ENCODE peak calls at places on chromosomes 11 and 22, in four cellular contexts. F is stomach; G is naive thymus-derived CD8-positive, alpha-beta T cell; H is EH. P is an unnamed sample.
A peak's percentile ranks its signal among the peaks of the same experiment; 100 is the strongest.

GRCh38 chr11:36510567-36511020 is 522 bp upstream of the TRAF6 start:
- DNase-seq in F (no peak), G (no peak), H (peak; percentile 57), P (peak; percentile 9)

GRCh38 chr11:59247535-59248227 is 35.0 kb upstream of the MPEG1 start:
- DNase-seq in F (no peak), G (no peak), H (peak; percentile 26), P (no peak)

GRCh38 chr22:22110548-22111266 is 128.1 kb upstream of the TOP3B start:
- DNase-seq in F (no peak), G (no peak), H (peak; percentile 71), P (peak; percentile 61)

GRCh38 chr11:118980191-118980881 is 8.8 kb downstream of the FOXR1 start:
- DNase-seq in F (no peak), G (no peak), H (no peak), P (peak; percentile 21)

GRCh38 chr22:46287873-46288751 is 8.6 kb upstream of the GTSE1 start:
- DNase-seq in F (peak; percentile 47), G (no peak), H (no peak), P (no peak)

GRCh38 chr22:24097961-24098391 is 83.3 kb upstream of the SUSD2 start:
- DNase-seq in F (no peak), G (no peak), H (no peak), P (no peak)

GRCh38 chr11:129930306-129930705 is 34.9 kb upstream of the NFRKB start:
- DNase-seq in F (no peak), G (no peak), H (no peak), P (peak; percentile 41)

GRCh38 chr11:58574851-58575250 is 805 bp downstream of the LPXN start:
- DNase-seq in F (no peak), G (no peak), H (peak; percentile 69), P (no peak)

GRCh38 chr11:57308426-57309060 is 16.2 kb downstream of the TNKS1BP1 start:
- DNase-seq in F (no peak), G (no peak), H (no peak), P (no peak)

GRCh38 chr11:20374746-20375305 is 11.3 kb downstream of the HTATIP2 start:
- DNase-seq in F (no peak), G (no peak), H (peak; percentile 38), P (no peak)

GRCh38 chr11:69213964-69214363 is 58.2 kb downstream of the SMIM38 start:
- DNase-seq in F (no peak), G (no peak), H (no peak), P (no peak)

GRCh38 chr11:10701982-10702381 is 8.4 kb upstream of the IRAG1 start:
- DNase-seq in F (no peak), G (no peak), H (peak; percentile 40), P (no peak)

GRCh38 chr22:28506207-28506606 is 173.4 kb downstream of the TTC28 start:
- DNase-seq in F (no peak), G (no peak), H (no peak), P (no peak)

GRCh38 chr11:12430912-12431311 is 53.5 kb downstream of the PARVA start:
- DNase-seq in F (peak; percentile 72), G (no peak), H (peak; percentile 84), P (peak; percentile 64)

GRCh38 chr22:36221799-36222751 is 17.3 kb downstream of the APOL2 start:
- DNase-seq in F (peak; percentile 68), G (peak; percentile 31), H (peak; percentile 35), P (peak; percentile 84)

GRCh38 chr22:36671398-36671797 is 32.2 kb downstream of the CACNG2 start:
- DNase-seq in F (no peak), G (no peak), H (no peak), P (no peak)

GRCh38 chr22:23704829-23705228 is 14.0 kb downstream of the RGL4 start:
- DNase-seq in F (no peak), G (no peak), H (no peak), P (no peak)

GRCh38 chr11:66595245-66595904 is 2.4 kb downstream of the CCS start:
- DNase-seq in F (peak; percentile 47), G (no peak), H (no peak), P (peak; percentile 38)

GRCh38 chr11:69510471-69511357 is 29.3 kb downstream of the LINC01488 start:
- DNase-seq in F (no peak), G (no peak), H (peak; percentile 80), P (peak; percentile 35)

GRCh38 chr22:20783844-20784723 is 10.2 kb downstream of the SERPIND1 start:
- DNase-seq in F (no peak), G (no peak), H (peak; percentile 70), P (peak; percentile 70)

GRCh38 chr11:32893091-32893946 is 708 bp downstream of the QSER1 start:
- DNase-seq in F (peak; percentile 43), G (peak; percentile 48), H (peak; percentile 38), P (peak; percentile 86)

GRCh38 chr11:19938051-19938856 is 222.0 kb downstream of the DBX1 start:
- DNase-seq in F (peak; percentile 53), G (no peak), H (peak; percentile 65), P (peak; percentile 74)

GRCh38 chr11:20451568-20451967 is 64.1 kb downstream of the PRMT3 start:
- DNase-seq in F (no peak), G (no peak), H (peak; percentile 47), P (no peak)

GRCh38 chr11:119586181-119586580 is 142.8 kb downstream of the NECTIN1 start:
- DNase-seq in F (no peak), G (no peak), H (no peak), P (no peak)

GRCh38 chr11:83102806-83103205 is 31.1 kb upstream of the RAB30 start:
- DNase-seq in F (no peak), G (no peak), H (no peak), P (no peak)

GRCh38 chr22:21690401-21690801 is 24.6 kb downstream of the PPIL2 start:
- DNase-seq in F (no peak), G (no peak), H (no peak), P (no peak)

GRCh38 chr11:12765428-12765827 is 91.2 kb downstream of the TEAD1 start:
- DNase-seq in F (no peak), G (no peak), H (no peak), P (peak; percentile 24)

GRCh38 chr11:84740050-84740449 is 887.1 kb downstream of the DLG2 start:
- DNase-seq in F (no peak), G (no peak), H (no peak), P (no peak)

GRCh38 chr22:40654522-40655167 is 18.1 kb upstream of the MRTFA start:
- DNase-seq in F (peak; percentile 64), G (no peak), H (peak; percentile 92), P (peak; percentile 70)

GRCh38 chr11:67695606-67696005 is 21.2 kb upstream of the ALDH3B2 start:
- DNase-seq in F (no peak), G (no peak), H (no peak), P (no peak)

GRCh38 chr11:132137981-132138313 is 767.5 kb downstream of the NTM start:
- DNase-seq in F (no peak), G (no peak), H (peak; percentile 26), P (no peak)

GRCh38 chr11:78061088-78061920 is 2.4 kb upstream of the THRSP start:
- DNase-seq in F (peak; percentile 64), G (no peak), H (no peak), P (no peak)

GRCh38 chr11:106421673-106422292 is 344.3 kb downstream of the AASDHPPT start:
- DNase-seq in F (no peak), G (no peak), H (no peak), P (no peak)

GRCh38 chr11:2806351-2807058 is 79.1 kb downstream of the CDKN1C start:
- DNase-seq in F (peak; percentile 25), G (no peak), H (no peak), P (no peak)

GRCh38 chr11:30346068-30346688 is 23.3 kb downstream of the ARL14EP start:
- DNase-seq in F (no peak), G (no peak), H (peak; percentile 63), P (peak; percentile 87)

P was measured in hepatocyte.